ENCODE peak calls at places on chromosomes 12 and 14, in four cellular contexts. F is pancreas; E is A673; B is naive thymus-derived CD8-positive, alpha-beta T cell. Z is an unnamed sample.

GRCh38 chr12:12008931-12009611 is 61.7 kb upstream of the BCL2L14 start:
- DNase-seq in B (no peak), E (peak), F (no peak), Z (peak)

GRCh38 chr14:69693823-69694729 is 72.9 kb upstream of the SRSF5 start:
- DNase-seq in E (no peak), F (peak), B (no peak), Z (peak)

GRCh38 chr12:11729008-11729407 is 79.5 kb downstream of the ETV6 start:
- DNase-seq in B (no peak), F (peak), E (no peak), Z (no peak)

GRCh38 chr14:60655898-60656754 is 6.8 kb upstream of the SIX1 start:
- DNase-seq in F (no peak), E (no peak), B (no peak), Z (no peak)

GRCh38 chr14:104503691-104504090 is 75.9 kb upstream of the C14orf180 start:
- DNase-seq in E (no peak), B (no peak), F (no peak), Z (no peak)

GRCh38 chr12:96457191-96457930 is 32.0 kb upstream of the CFAP54 start:
- DNase-seq in B (no peak), E (no peak), F (no peak), Z (no peak)

GRCh38 chr14:95305940-95306339 is 13.8 kb downstream of the CLMN start:
- DNase-seq in F (no peak), B (no peak), E (no peak), Z (no peak)

GRCh38 chr14:61033024-61033423 is 52.0 kb downstream of the SLC38A6 start:
- DNase-seq in F (no peak), B (no peak), E (no peak), Z (no peak)

GRCh38 chr14:70619708-70620107 is 19.3 kb upstream of the MED6 start:
- DNase-seq in E (no peak), F (no peak), B (no peak), Z (no peak)

GRCh38 chr12:107318804-107319535 is 225.6 kb upstream of the CRY1 start:
- DNase-seq in F (no peak), B (peak), E (peak), Z (peak)

GRCh38 chr14:72682188-72682587 is 211.7 kb downstream of the DPF3 start:
- DNase-seq in F (no peak), B (no peak), E (no peak), Z (no peak)

GRCh38 chr12:5068126-5068525 is 24.4 kb downstream of the KCNA5 start:
- DNase-seq in E (no peak), B (no peak), F (no peak), Z (no peak)

GRCh38 chr12:102950107-102950949 is 7.1 kb upstream of the ASCL1 start:
- DNase-seq in B (no peak), F (no peak), E (no peak), Z (no peak)

GRCh38 chr12:1517007-1517406 is 77.4 kb downstream of the FBXL14 start:
- DNase-seq in F (no peak), B (no peak), E (peak), Z (no peak)

GRCh38 chr12:93526786-93527428 is 45.6 kb upstream of the SOCS2 start:
- DNase-seq in B (no peak), E (peak), F (no peak), Z (peak)

GRCh38 chr12:24754690-24755638 is 193.9 kb downstream of the BCAT1 start:
- DNase-seq in F (no peak), E (no peak), B (no peak), Z (peak)

GRCh38 chr12:50101663-50102062 is 2.1 kb upstream of the GPD1 start:
- DNase-seq in E (peak), F (no peak), B (no peak), Z (no peak)

GRCh38 chr14:70995671-70996070 is 88.4 kb downstream of the PCNX1 start:
- DNase-seq in F (no peak), E (no peak), B (no peak), Z (no peak)